ENCODE peak calls at places on chromosomes 12 and 14, in eight cellular contexts. One of them, this sample, is unnamed.
A peak's percentile ranks its signal among the peaks of the same experiment; 100 is the strongest.

GRCh38 chr14:88824314-88825077 is at the start of gene TTC8:
- DNase-seq in pancreas: peak; percentile 85
- DNase-seq in NCI-H345: peak; percentile 92
- DNase-seq in AG04449: peak; percentile 24
- DNase-seq in psoas muscle: peak; percentile 87
- DNase-seq in occipital lobe: peak; percentile 84
- DNase-seq in GM12864: peak; percentile 59
- DNase-seq in NCI-H460: peak; percentile 83
- DNase-seq in this sample: peak; percentile 91

GRCh38 chr14:91059576-91060471 is 617 bp downstream of the RPS6KA5 start:
- DNase-seq in occipital lobe: no peak
- DNase-seq in AG04449: no peak
- DNase-seq in GM12864: no peak
- DNase-seq in pancreas: peak; percentile 47
- DNase-seq in psoas muscle: peak; percentile 71
- DNase-seq in NCI-H345: peak; percentile 69
- DNase-seq in NCI-H460: peak; percentile 24
- DNase-seq in this sample: peak; percentile 74

GRCh38 chr14:80211143-80212024 is at the start of gene DIO2:
- DNase-seq in occipital lobe: peak; percentile 1
- DNase-seq in pancreas: no peak
- DNase-seq in AG04449: no peak
- DNase-seq in psoas muscle: peak; percentile 40
- DNase-seq in GM12864: no peak
- DNase-seq in NCI-H460: peak; percentile 45
- DNase-seq in NCI-H345: peak; percentile 37
- DNase-seq in this sample: peak; percentile 62

GRCh38 chr12:40691913-40692616 is at the start of gene CNTN1:
- DNase-seq in pancreas: peak; percentile 42
- DNase-seq in AG04449: no peak
- DNase-seq in NCI-H345: peak; percentile 94
- DNase-seq in GM12864: no peak
- DNase-seq in psoas muscle: peak; percentile 30
- DNase-seq in NCI-H460: peak; percentile 81
- DNase-seq in occipital lobe: peak; percentile 82
- DNase-seq in this sample: peak; percentile 86

GRCh38 chr12:83018063-83018462 is 331.4 kb downstream of the TMTC2 start:
- DNase-seq in psoas muscle: no peak
- DNase-seq in NCI-H460: no peak
- DNase-seq in NCI-H345: no peak
- DNase-seq in occipital lobe: no peak
- DNase-seq in GM12864: no peak
- DNase-seq in AG04449: no peak
- DNase-seq in pancreas: no peak
- DNase-seq in this sample: no peak

GRCh38 chr14:68782091-68782981 is 10.5 kb downstream of the ZFP36L1 start:
- DNase-seq in NCI-H460: no peak
- DNase-seq in GM12864: no peak
- DNase-seq in pancreas: no peak
- DNase-seq in psoas muscle: no peak
- DNase-seq in AG04449: no peak
- DNase-seq in occipital lobe: no peak
- DNase-seq in NCI-H345: no peak
- DNase-seq in this sample: no peak

GRCh38 chr12:124150176-124150575 is 144.7 kb upstream of the RFLNA start:
- DNase-seq in NCI-H460: no peak
- DNase-seq in NCI-H345: no peak
- DNase-seq in AG04449: no peak
- DNase-seq in pancreas: no peak
- DNase-seq in occipital lobe: no peak
- DNase-seq in GM12864: no peak
- DNase-seq in psoas muscle: no peak
- DNase-seq in this sample: no peak

GRCh38 chr12:120397827-120398563 is 29.0 kb upstream of the MSI1 start:
- DNase-seq in occipital lobe: no peak
- DNase-seq in pancreas: peak; percentile 20
- DNase-seq in GM12864: no peak
- DNase-seq in psoas muscle: no peak
- DNase-seq in NCI-H345: no peak
- DNase-seq in NCI-H460: no peak
- DNase-seq in AG04449: no peak
- DNase-seq in this sample: no peak

GRCh38 chr12:34604227-34604626 is 581.9 kb downstream of the ALG10 start:
- DNase-seq in AG04449: no peak
- DNase-seq in occipital lobe: no peak
- DNase-seq in NCI-H345: no peak
- DNase-seq in psoas muscle: no peak
- DNase-seq in GM12864: no peak
- DNase-seq in NCI-H460: no peak
- DNase-seq in pancreas: no peak
- DNase-seq in this sample: no peak

GRCh38 chr14:92544051-92544730 is 30.6 kb downstream of the RIN3 start:
- DNase-seq in NCI-H460: no peak
- DNase-seq in AG04449: no peak
- DNase-seq in psoas muscle: no peak
- DNase-seq in GM12864: no peak
- DNase-seq in occipital lobe: no peak
- DNase-seq in NCI-H345: no peak
- DNase-seq in pancreas: no peak
- DNase-seq in this sample: no peak

GRCh38 chr12:52147983-52148540 is 43.8 kb downstream of the KRT80 start:
- DNase-seq in AG04449: no peak
- DNase-seq in pancreas: no peak
- DNase-seq in GM12864: no peak
- DNase-seq in NCI-H460: no peak
- DNase-seq in psoas muscle: no peak
- DNase-seq in NCI-H345: no peak
- DNase-seq in occipital lobe: no peak
- DNase-seq in this sample: no peak

GRCh38 chr12:51905507-51906438 is 1.5 kb upstream of the ACVRL1 start:
- DNase-seq in NCI-H460: no peak
- DNase-seq in pancreas: no peak
- DNase-seq in GM12864: no peak
- DNase-seq in NCI-H345: no peak
- DNase-seq in AG04449: no peak
- DNase-seq in psoas muscle: peak; percentile 84
- DNase-seq in occipital lobe: no peak
- DNase-seq in this sample: peak; percentile 78

GRCh38 chr14:90692826-90693225 is 123.4 kb downstream of the TTC7B start:
- DNase-seq in AG04449: no peak
- DNase-seq in pancreas: no peak
- DNase-seq in GM12864: no peak
- DNase-seq in occipital lobe: no peak
- DNase-seq in psoas muscle: no peak
- DNase-seq in NCI-H460: no peak
- DNase-seq in NCI-H345: no peak
- DNase-seq in this sample: no peak

GRCh38 chr14:64773577-64773976 is 69.4 kb downstream of the PLEKHG3 start:
- DNase-seq in psoas muscle: no peak
- DNase-seq in pancreas: no peak
- DNase-seq in occipital lobe: no peak
- DNase-seq in AG04449: no peak
- DNase-seq in NCI-H460: no peak
- DNase-seq in NCI-H345: no peak
- DNase-seq in GM12864: no peak
- DNase-seq in this sample: no peak

GRCh38 chr12:98606367-98606985 is 13.0 kb downstream of the SLC25A3 start:
- DNase-seq in psoas muscle: no peak
- DNase-seq in occipital lobe: no peak
- DNase-seq in pancreas: no peak
- DNase-seq in NCI-H345: no peak
- DNase-seq in AG04449: no peak
- DNase-seq in GM12864: no peak
- DNase-seq in NCI-H460: no peak
- DNase-seq in this sample: no peak

GRCh38 chr12:46661161-46661845 is 164.5 kb downstream of the SLC38A4 start:
- DNase-seq in NCI-H460: peak; percentile 90
- DNase-seq in pancreas: peak; percentile 12
- DNase-seq in psoas muscle: no peak
- DNase-seq in NCI-H345: no peak
- DNase-seq in occipital lobe: no peak
- DNase-seq in GM12864: peak; percentile 57
- DNase-seq in AG04449: peak; percentile 67
- DNase-seq in this sample: no peak

GRCh38 chr12:18363321-18363720 is 102.0 kb downstream of the PIK3C2G start:
- DNase-seq in NCI-H460: no peak
- DNase-seq in GM12864: no peak
- DNase-seq in NCI-H345: no peak
- DNase-seq in occipital lobe: no peak
- DNase-seq in AG04449: no peak
- DNase-seq in pancreas: no peak
- DNase-seq in psoas muscle: no peak
- DNase-seq in this sample: no peak

GRCh38 chr14:68797180-68797670 is 4.4 kb upstream of the ZFP36L1 start:
- DNase-seq in NCI-H460: no peak
- DNase-seq in NCI-H345: no peak
- DNase-seq in psoas muscle: no peak
- DNase-seq in pancreas: no peak
- DNase-seq in GM12864: no peak
- DNase-seq in occipital lobe: no peak
- DNase-seq in AG04449: no peak
- DNase-seq in this sample: no peak

GRCh38 chr14:68160779-68161546 is 341.4 kb downstream of the RAD51B start:
- DNase-seq in pancreas: no peak
- DNase-seq in NCI-H345: no peak
- DNase-seq in occipital lobe: no peak
- DNase-seq in NCI-H460: no peak
- DNase-seq in AG04449: no peak
- DNase-seq in psoas muscle: no peak
- DNase-seq in GM12864: no peak
- DNase-seq in this sample: no peak

GRCh38 chr14:32508281-32508680 is 179.2 kb downstream of the AKAP6 start:
- DNase-seq in occipital lobe: no peak
- DNase-seq in GM12864: no peak
- DNase-seq in psoas muscle: no peak
- DNase-seq in pancreas: no peak
- DNase-seq in NCI-H345: no peak
- DNase-seq in NCI-H460: peak; percentile 31
- DNase-seq in AG04449: no peak
- DNase-seq in this sample: no peak

GRCh38 chr12:27462851-27463250 is 16.3 kb downstream of the SMCO2 start:
- DNase-seq in pancreas: no peak
- DNase-seq in NCI-H345: no peak
- DNase-seq in psoas muscle: no peak
- DNase-seq in NCI-H460: no peak
- DNase-seq in occipital lobe: no peak
- DNase-seq in AG04449: no peak
- DNase-seq in GM12864: no peak
- DNase-seq in this sample: no peak

GRCh38 chr12:48121522-48121921 is 2.4 kb downstream of the PFKM start:
- DNase-seq in psoas muscle: no peak
- DNase-seq in NCI-H460: no peak
- DNase-seq in occipital lobe: no peak
- DNase-seq in AG04449: no peak
- DNase-seq in NCI-H345: no peak
- DNase-seq in GM12864: no peak
- DNase-seq in pancreas: no peak
- DNase-seq in this sample: no peak

GRCh38 chr14:104110491-104111209 is 25.1 kb downstream of the ASPG start:
- DNase-seq in GM12864: no peak
- DNase-seq in occipital lobe: no peak
- DNase-seq in pancreas: no peak
- DNase-seq in AG04449: no peak
- DNase-seq in NCI-H460: no peak
- DNase-seq in NCI-H345: no peak
- DNase-seq in psoas muscle: peak; percentile 7
- DNase-seq in this sample: peak; percentile 36

GRCh38 chr12:61272441-61272840 is 987.8 kb upstream of the USP15 start:
- DNase-seq in occipital lobe: no peak
- DNase-seq in GM12864: no peak
- DNase-seq in NCI-H460: no peak
- DNase-seq in pancreas: no peak
- DNase-seq in psoas muscle: no peak
- DNase-seq in AG04449: no peak
- DNase-seq in NCI-H345: no peak
- DNase-seq in this sample: no peak

GRCh38 chr12:48828293-48828692 is 10.0 kb downstream of the CACNB3 start:
- DNase-seq in occipital lobe: no peak
- DNase-seq in NCI-H460: no peak
- DNase-seq in pancreas: no peak
- DNase-seq in AG04449: no peak
- DNase-seq in GM12864: no peak
- DNase-seq in NCI-H345: no peak
- DNase-seq in psoas muscle: no peak
- DNase-seq in this sample: no peak

GRCh38 chr14:38207830-38208815 is at the start of gene SSTR1:
- DNase-seq in NCI-H460: no peak
- DNase-seq in NCI-H345: no peak
- DNase-seq in GM12864: no peak
- DNase-seq in pancreas: peak; percentile 86
- DNase-seq in AG04449: no peak
- DNase-seq in occipital lobe: no peak
- DNase-seq in psoas muscle: peak; percentile 8
- DNase-seq in this sample: no peak

GRCh38 chr12:75979181-75979580 is 52.4 kb downstream of the PHLDA1 start:
- DNase-seq in pancreas: no peak
- DNase-seq in NCI-H345: no peak
- DNase-seq in GM12864: no peak
- DNase-seq in AG04449: no peak
- DNase-seq in psoas muscle: no peak
- DNase-seq in NCI-H460: peak; percentile 91
- DNase-seq in occipital lobe: no peak
- DNase-seq in this sample: no peak

GRCh38 chr12:117911347-117911746 is 57.4 kb downstream of the KSR2 start:
- DNase-seq in NCI-H345: no peak
- DNase-seq in occipital lobe: no peak
- DNase-seq in AG04449: no peak
- DNase-seq in NCI-H460: no peak
- DNase-seq in pancreas: no peak
- DNase-seq in GM12864: no peak
- DNase-seq in psoas muscle: no peak
- DNase-seq in this sample: no peak

GRCh38 chr12:84508325-84508861 is 404.2 kb downstream of the SLC6A15 start:
- DNase-seq in pancreas: no peak
- DNase-seq in AG04449: peak; percentile 45
- DNase-seq in occipital lobe: no peak
- DNase-seq in NCI-H460: peak; percentile 50
- DNase-seq in GM12864: no peak
- DNase-seq in psoas muscle: no peak
- DNase-seq in NCI-H345: peak; percentile 23
- DNase-seq in this sample: no peak

GRCh38 chr14:51780741-51781140 is 79.7 kb upstream of the GNG2 start:
- DNase-seq in AG04449: no peak
- DNase-seq in NCI-H345: no peak
- DNase-seq in occipital lobe: no peak
- DNase-seq in GM12864: no peak
- DNase-seq in psoas muscle: no peak
- DNase-seq in pancreas: no peak
- DNase-seq in NCI-H460: no peak
- DNase-seq in this sample: no peak

GRCh38 chr14:89408907-89409675 is 7.9 kb downstream of the FOXN3 start:
- DNase-seq in NCI-H460: no peak
- DNase-seq in occipital lobe: no peak
- DNase-seq in AG04449: no peak
- DNase-seq in NCI-H345: no peak
- DNase-seq in pancreas: no peak
- DNase-seq in GM12864: no peak
- DNase-seq in psoas muscle: no peak
- DNase-seq in this sample: no peak

GRCh38 chr12:100752841-100753240 is 41.7 kb upstream of the ANO4 start:
- DNase-seq in GM12864: no peak
- DNase-seq in pancreas: no peak
- DNase-seq in occipital lobe: no peak
- DNase-seq in NCI-H460: no peak
- DNase-seq in NCI-H345: no peak
- DNase-seq in psoas muscle: no peak
- DNase-seq in AG04449: no peak
- DNase-seq in this sample: no peak

GRCh38 chr12:2163172-2163927 is 110.6 kb downstream of the CACNA1C start:
- DNase-seq in AG04449: no peak
- DNase-seq in GM12864: no peak
- DNase-seq in NCI-H345: no peak
- DNase-seq in pancreas: peak; percentile 44
- DNase-seq in NCI-H460: no peak
- DNase-seq in psoas muscle: peak; percentile 87
- DNase-seq in occipital lobe: no peak
- DNase-seq in this sample: peak; percentile 91

GRCh38 chr12:13234045-13234641 is 37.6 kb downstream of the EMP1 start:
- DNase-seq in GM12864: no peak
- DNase-seq in occipital lobe: no peak
- DNase-seq in psoas muscle: no peak
- DNase-seq in NCI-H460: peak; percentile 58
- DNase-seq in NCI-H345: peak; percentile 29
- DNase-seq in AG04449: no peak
- DNase-seq in pancreas: no peak
- DNase-seq in this sample: peak; percentile 72

This sample was measured in sciatic nerve.